ENCODE peak calls at places on chromosomes 12 and 14, in eight cellular contexts. One of them, this sample, is unnamed.

GRCh38 chr14:48398675-48399282 is 723.4 kb upstream of the MDGA2 start:
- DNase-seq in astrocyte of the spinal cord: peak; percentile 36
- DNase-seq in epithelial cell of esophagus: peak; percentile 59
- DNase-seq in CD8-positive, alpha-beta T cell: no peak
- DNase-seq in T-helper 9 cell: no peak
- DNase-seq in germinal center: peak; percentile 4
- DNase-seq in progenitor cell of endocrine pancreas: no peak
- DNase-seq in EL: no peak
- DNase-seq in this sample: peak; percentile 42

GRCh38 chr12:10939163-10939562 is at the start of gene TAS2R14:
- DNase-seq in astrocyte of the spinal cord: no peak
- DNase-seq in germinal center: no peak
- DNase-seq in T-helper 9 cell: no peak
- DNase-seq in CD8-positive, alpha-beta T cell: no peak
- DNase-seq in EL: no peak
- DNase-seq in epithelial cell of esophagus: no peak
- DNase-seq in progenitor cell of endocrine pancreas: no peak
- DNase-seq in this sample: no peak

GRCh38 chr12:52765702-52766101 is 11.4 kb downstream of the KRT76 start:
- DNase-seq in EL: no peak
- DNase-seq in T-helper 9 cell: no peak
- DNase-seq in epithelial cell of esophagus: no peak
- DNase-seq in progenitor cell of endocrine pancreas: no peak
- DNase-seq in germinal center: no peak
- DNase-seq in astrocyte of the spinal cord: no peak
- DNase-seq in CD8-positive, alpha-beta T cell: no peak
- DNase-seq in this sample: no peak

GRCh38 chr12:52496590-52497071 is 3.6 kb upstream of the KRT6A start:
- DNase-seq in epithelial cell of esophagus: peak; percentile 97
- DNase-seq in progenitor cell of endocrine pancreas: no peak
- DNase-seq in CD8-positive, alpha-beta T cell: no peak
- DNase-seq in EL: peak; percentile 77
- DNase-seq in astrocyte of the spinal cord: peak; percentile 67
- DNase-seq in T-helper 9 cell: no peak
- DNase-seq in germinal center: no peak
- DNase-seq in this sample: no peak

GRCh38 chr14:50521912-50522341 is 10.4 kb downstream of the MAP4K5 start:
- DNase-seq in CD8-positive, alpha-beta T cell: no peak
- DNase-seq in T-helper 9 cell: no peak
- DNase-seq in progenitor cell of endocrine pancreas: no peak
- DNase-seq in EL: peak; percentile 22
- DNase-seq in germinal center: no peak
- DNase-seq in astrocyte of the spinal cord: peak; percentile 73
- DNase-seq in epithelial cell of esophagus: peak; percentile 41
- DNase-seq in this sample: no peak

GRCh38 chr14:88013750-88014349 is 8.9 kb downstream of the GPR65 start:
- DNase-seq in germinal center: peak; percentile 44
- DNase-seq in progenitor cell of endocrine pancreas: peak; percentile 41
- DNase-seq in T-helper 9 cell: peak; percentile 26
- DNase-seq in epithelial cell of esophagus: peak; percentile 72
- DNase-seq in EL: peak; percentile 60
- DNase-seq in CD8-positive, alpha-beta T cell: no peak
- DNase-seq in astrocyte of the spinal cord: peak; percentile 68
- DNase-seq in this sample: peak; percentile 90

GRCh38 chr12:91989143-91989542 is 156.5 kb downstream of the BTG1 start:
- DNase-seq in progenitor cell of endocrine pancreas: no peak
- DNase-seq in CD8-positive, alpha-beta T cell: no peak
- DNase-seq in astrocyte of the spinal cord: no peak
- DNase-seq in EL: no peak
- DNase-seq in T-helper 9 cell: no peak
- DNase-seq in epithelial cell of esophagus: no peak
- DNase-seq in germinal center: no peak
- DNase-seq in this sample: no peak

GRCh38 chr12:128910629-128911028 is 57.4 kb downstream of the GLT1D1 start:
- DNase-seq in germinal center: no peak
- DNase-seq in astrocyte of the spinal cord: no peak
- DNase-seq in CD8-positive, alpha-beta T cell: no peak
- DNase-seq in EL: no peak
- DNase-seq in progenitor cell of endocrine pancreas: no peak
- DNase-seq in T-helper 9 cell: no peak
- DNase-seq in epithelial cell of esophagus: no peak
- DNase-seq in this sample: no peak

GRCh38 chr12:27666510-27666909 is 29.7 kb upstream of the REP15 start:
- DNase-seq in astrocyte of the spinal cord: no peak
- DNase-seq in progenitor cell of endocrine pancreas: no peak
- DNase-seq in EL: no peak
- DNase-seq in epithelial cell of esophagus: no peak
- DNase-seq in T-helper 9 cell: no peak
- DNase-seq in CD8-positive, alpha-beta T cell: no peak
- DNase-seq in germinal center: no peak
- DNase-seq in this sample: no peak